ENCODE peak calls at places on chromosomes 5 and 9, in six cellular contexts. E is Right ventricle myocardium inferior, D is caudate nucleus, Q is NCI-H1417, N is KBM-7, Y is D721Med. I is an unnamed sample.

GRCh38 chr5:138336952-138337684 is 948 bp upstream of the FAM53C start:
- DNase-seq in E (peak; percentile 90), Q (no peak), Y (peak; percentile 40), D (no peak), N (peak; percentile 93), I (peak; percentile 65)

GRCh38 chr5:133930061-133930823 is 38.2 kb downstream of the C5orf15 start:
- DNase-seq in E (no peak), Q (no peak), N (peak; percentile 58), D (no peak), Y (no peak), I (no peak)

GRCh38 chr9:71725590-71726338 is 42.5 kb downstream of the CEMIP2 start:
- DNase-seq in D (no peak), E (no peak), N (no peak), Q (no peak), Y (no peak), I (no peak)

GRCh38 chr5:143205386-143205785 is 198.1 kb downstream of the NR3C1 start:
- DNase-seq in D (no peak), N (no peak), Q (no peak), E (no peak), Y (no peak), I (no peak)

GRCh38 chr9:100602302-100602930 is 24.5 kb downstream of the CAVIN4 start:
- DNase-seq in D (no peak), E (no peak), Y (peak; percentile 28), Q (peak; percentile 70), N (peak; percentile 62), I (peak; percentile 68)

GRCh38 chr5:121189569-121190305 is 661.9 kb upstream of the FTMT start:
- DNase-seq in E (no peak), Q (no peak), D (no peak), Y (no peak), N (peak; percentile 66), I (peak; percentile 58)

GRCh38 chr9:92439921-92440750 is 15.9 kb upstream of the OMD start:
- DNase-seq in Y (no peak), D (no peak), N (no peak), Q (no peak), E (no peak), I (no peak)

GRCh38 chr5:159878988-159879471 is 37.3 kb upstream of the ADRA1B start:
- DNase-seq in Y (peak; percentile 68), D (peak; percentile 20), E (peak; percentile 80), N (no peak), Q (peak; percentile 10), I (no peak)

GRCh38 chr5:172370648-172371248 is 83.6 kb downstream of the SH3PXD2B start:
- DNase-seq in D (no peak), E (no peak), N (peak; percentile 51), Q (peak; percentile 17), Y (no peak), I (no peak)

GRCh38 chr5:175828676-175829075 is 42.7 kb upstream of the CPLX2 start:
- DNase-seq in Q (no peak), Y (no peak), D (no peak), E (no peak), N (no peak), I (no peak)

GRCh38 chr9:136995772-136996308 is 528 bp downstream of the CLIC3 start:
- DNase-seq in E (no peak), Y (no peak), D (peak; percentile 6), Q (peak; percentile 14), N (no peak), I (peak; percentile 27)

GRCh38 chr9:93202919-93203712 is 19.2 kb downstream of the WNK2 start:
- DNase-seq in Y (peak; percentile 90), E (no peak), N (no peak), D (no peak), Q (no peak), I (no peak)

GRCh38 chr5:65994117-65994786 is 67.9 kb downstream of the ERBIN start:
- DNase-seq in E (no peak), D (no peak), N (no peak), Q (no peak), Y (no peak), I (no peak)

GRCh38 chr5:134451618-134452505 is 40.2 kb upstream of the CDKN2AIPNL start:
- DNase-seq in Q (no peak), D (no peak), E (no peak), Y (no peak), N (no peak), I (no peak)

GRCh38 chr9:113593682-113594281 is 130.3 kb downstream of the RGS3 start:
- DNase-seq in N (peak; percentile 94), Y (no peak), D (peak; percentile 59), Q (no peak), E (peak; percentile 96), I (peak; percentile 13)

GRCh38 chr5:5291357-5291756 is 131.1 kb upstream of the ICE1 start:
- DNase-seq in Q (no peak), Y (no peak), E (no peak), N (no peak), D (no peak), I (no peak)

GRCh38 chr5:56415356-56415765 is 182.2 kb upstream of the ANKRD55 start:
- DNase-seq in D (no peak), N (peak; percentile 87), Q (no peak), E (peak; percentile 66), Y (no peak), I (no peak)

GRCh38 chr9:109913461-109913810 is 133.4 kb downstream of the PALM2AKAP2 start:
- DNase-seq in E (no peak), D (no peak), Q (no peak), N (no peak), Y (no peak), I (no peak)

GRCh38 chr5:34789021-34789531 is 49.9 kb upstream of the TTC23L start:
- DNase-seq in E (no peak), N (no peak), Q (no peak), Y (no peak), D (no peak), I (no peak)

GRCh38 chr5:35671516-35671915 is 53.9 kb downstream of the SPEF2 start:
- DNase-seq in D (no peak), N (peak; percentile 35), Q (no peak), Y (no peak), E (no peak), I (no peak)

GRCh38 chr5:9927521-9927997 is 297.4 kb upstream of the TAS2R1 start:
- DNase-seq in N (no peak), D (no peak), Y (no peak), E (no peak), Q (no peak), I (no peak)

GRCh38 chr5:56534102-56534501 is 281.2 kb upstream of the MAP3K1 start:
- DNase-seq in E (no peak), N (no peak), Q (no peak), Y (no peak), D (no peak), I (no peak)

GRCh38 chr9:70049672-70050271 is 6.1 kb downstream of the MAMDC2 start:
- DNase-seq in N (no peak), Q (no peak), E (peak; percentile 87), D (no peak), Y (no peak), I (no peak)

GRCh38 chr5:37871023-37871815 is 31.4 kb upstream of the GDNF start:
- DNase-seq in Y (no peak), D (no peak), E (no peak), Q (no peak), N (no peak), I (no peak)

GRCh38 chr5:139104577-139105271 is 93.4 kb downstream of the SIL1 start:
- DNase-seq in N (no peak), D (peak; percentile 44), Q (peak; percentile 25), Y (no peak), E (peak; percentile 74), I (no peak)

GRCh38 chr9:11749396-11749795 is 943.8 kb upstream of the TYRP1 start:
- DNase-seq in E (no peak), Y (no peak), D (no peak), N (no peak), Q (no peak), I (no peak)

GRCh38 chr9:14309403-14309802 is 4.5 kb downstream of the NFIB start:
- DNase-seq in Q (no peak), Y (no peak), E (no peak), D (no peak), N (peak; percentile 47), I (no peak)

GRCh38 chr5:68436686-68437520 is 221.3 kb downstream of the PIK3R1 start:
- DNase-seq in E (no peak), Q (no peak), N (no peak), D (no peak), Y (no peak), I (peak; percentile 28)

GRCh38 chr5:155735388-155735787 is 591.6 kb upstream of the SGCD start:
- DNase-seq in D (no peak), E (peak; percentile 81), N (no peak), Y (no peak), Q (no peak), I (peak; percentile 73)

GRCh38 chr5:77761606-77762005 is 14.5 kb downstream of the TBCA start:
- DNase-seq in Q (peak; percentile 44), N (no peak), D (no peak), Y (no peak), E (no peak), I (no peak)

GRCh38 chr5:141839015-141839513 is 39.1 kb downstream of the PCDH1 start:
- DNase-seq in N (no peak), Q (no peak), Y (no peak), D (no peak), E (no peak), I (no peak)

GRCh38 chr9:6272229-6272597 is 56.0 kb upstream of the TPD52L3 start:
- DNase-seq in N (no peak), Q (no peak), E (no peak), Y (no peak), D (no peak), I (no peak)

GRCh38 chr9:6993531-6993930 is 235.8 kb downstream of the KDM4C start:
- DNase-seq in N (no peak), Y (no peak), Q (no peak), D (no peak), E (no peak), I (no peak)